ENCODE peak calls at places on chromosomes 12 and 14, in seven cellular contexts. Y, Q, J, W, N, L and S are unnamed samples. For H3K4me1, the result is how much of the 10 kb centered on the place peaks cover.

GRCh38 chr12:15534322-15534721 is 212.0 kb downstream of the PTPRO start:
- DNase-seq in Q (no peak), N (peak), W (no peak), Y (no peak), J (no peak), L (no peak), S (no peak)

GRCh38 chr14:63908667-63909264 is 56.0 kb downstream of the SYNE2 start:
- DNase-seq in J (no peak), Q (no peak), W (no peak), N (peak), L (no peak), Y (no peak), S (no peak)

GRCh38 chr14:79986251-79986650 is 225.1 kb downstream of the DIO2 start:
- DNase-seq in W (no peak), Y (no peak), L (no peak), Q (no peak), N (no peak), J (no peak), S (no peak)

GRCh38 chr12:103326190-103326589 is 169.6 kb downstream of the C12orf42 start:
- DNase-seq in L (no peak), Q (no peak), W (no peak), N (peak), J (no peak), Y (peak), S (no peak)

GRCh38 chr14:63045234-63045611 is at the start of gene KCNH5:
- DNase-seq in N (peak), Q (peak), Y (peak), L (no peak), W (peak), J (no peak), S (no peak)

GRCh38 chr12:77382096-77382742 is 316.9 kb upstream of the E2F7 start:
- DNase-seq in J (no peak), Y (no peak), W (no peak), L (no peak), Q (no peak), N (no peak), S (no peak)

GRCh38 chr14:40252817-40253447 is 820.7 kb upstream of the FBXO33 start:
- DNase-seq in Y (no peak), L (no peak), Q (no peak), N (no peak), W (no peak), J (no peak), S (no peak)

GRCh38 chr12:114405449-114406271 is at the start of gene TBX5:
- DNase-seq in Y (peak), W (no peak), L (no peak), Q (no peak), N (no peak), J (no peak), S (no peak)

GRCh38 chr12:108642269-108642870 is 8.7 kb upstream of the SELPLG start:
- DNase-seq in Y (no peak), L (no peak), J (no peak), Q (no peak), N (no peak), W (no peak), S (no peak)

GRCh38 chr14:98345186-98345585 is 926.8 kb downstream of the BCL11B start:
- DNase-seq in L (no peak), Q (no peak), Y (no peak), J (no peak), N (no peak), W (no peak), S (no peak)

GRCh38 chr12:111355181-111355925 is 13.5 kb downstream of the PHETA1 start:
- DNase-seq in W (no peak), Q (no peak), N (no peak), L (no peak), J (no peak), Y (no peak), S (no peak)

GRCh38 chr12:130013771-130014484 is 110.1 kb upstream of the TMEM132D start:
- DNase-seq in Q (peak), J (no peak), Y (peak), N (peak), L (no peak), W (no peak), S (no peak)

GRCh38 chr12:52913424-52913821 is 8.5 kb upstream of the KRT8 start:
- DNase-seq in W (no peak), J (no peak), N (no peak), Y (peak), L (no peak), Q (no peak), S (no peak)

GRCh38 chr14:42535397-42535796 is 928.7 kb downstream of the LRFN5 start:
- DNase-seq in J (no peak), Y (no peak), N (no peak), Q (no peak), W (no peak), L (no peak), S (no peak)

GRCh38 chr14:64754685-64755084 is 50.5 kb downstream of the PLEKHG3 start:
- DNase-seq in N (no peak), Q (no peak), W (no peak), Y (no peak), J (no peak), L (no peak), S (no peak)

GRCh38 chr14:92922883-92923743 is at the start of gene CHGA:
- DNase-seq in Q (peak), L (no peak), W (peak), Y (peak), J (no peak), N (peak), S (no peak)

GRCh38 chr14:54600685-54601084 is 33.8 kb downstream of the SAMD4A start:
- DNase-seq in N (no peak), Y (peak), J (no peak), W (no peak), Q (no peak), L (no peak), S (no peak)

GRCh38 chr12:67116134-67116533 is 153.0 kb upstream of the CAND1 start:
- DNase-seq in J (no peak), Y (no peak), L (no peak), Q (no peak), N (no peak), W (no peak), S (no peak)

GRCh38 chr12:23945249-23945648 is 4.2 kb downstream of the SOX5 start:
- DNase-seq in Y (no peak), Q (no peak), N (no peak), J (no peak), W (no peak), L (no peak), S (no peak)

GRCh38 chr14:54343276-54344121 is 53.3 kb upstream of the CDKN3 start:
- DNase-seq in L (no peak), J (no peak), W (no peak), N (no peak), Y (no peak), Q (no peak), S (no peak)

GRCh38 chr14:26855051-26855753 is 257.4 kb upstream of the NOVA1 start:
- DNase-seq in Y (no peak), L (no peak), N (no peak), W (no peak), Q (no peak), J (no peak), S (no peak)

GRCh38 chr14:23894687-23895419 is 58.7 kb upstream of the DHRS4 start:
- DNase-seq in L (no peak), J (no peak), N (no peak), Q (no peak), Y (no peak), W (no peak), S (no peak)

GRCh38 chr12:19506497-19506896 is 67.2 kb downstream of the AEBP2 start:
- DNase-seq in J (no peak), Q (no peak), W (no peak), N (no peak), Y (no peak), L (no peak), S (no peak)

GRCh38 chr12:29149691-29150382 is 759 bp downstream of the FAR2 start:
- DNase-seq in J (no peak), Y (no peak), N (peak), L (no peak), Q (peak), W (peak), S (peak)

GRCh38 chr14:99543985-99544384 is 60.0 kb downstream of the CCDC85C start:
- DNase-seq in W (no peak), J (no peak), Q (no peak), L (no peak), N (no peak), Y (no peak), S (no peak)

GRCh38 chr12:60035835-60036234 is 440.0 kb downstream of the SLC16A7 start:
- DNase-seq in N (no peak), Q (no peak), J (no peak), W (no peak), L (no peak), Y (no peak), S (no peak)

GRCh38 chr12:95963104-95963503 is 20.0 kb downstream of the AMDHD1 start:
- DNase-seq in W (no peak), N (peak), J (no peak), L (no peak), Q (no peak), Y (no peak), S (no peak)

GRCh38 chr12:57384512-57384911 is 46.3 kb downstream of the R3HDM2 start:
- DNase-seq in J (no peak), N (no peak), Q (no peak), W (no peak), Y (no peak), L (no peak), S (no peak)

GRCh38 chr12:1875608-1876007 is 42.8 kb downstream of the CACNA2D4 start:
- DNase-seq in L (no peak), J (peak), Y (peak), N (no peak), W (no peak), Q (no peak), S (no peak)

GRCh38 chr14:92252291-92252690 is 70.7 kb upstream of the SLC24A4 start:
- DNase-seq in N (no peak), L (no peak), Q (no peak), W (no peak), J (no peak), Y (no peak), S (no peak)

GRCh38 chr12:94929780-94930179 is 73.7 kb downstream of the NDUFA12 start:
- DNase-seq in Q (no peak), N (no peak), W (no peak), Y (no peak), L (no peak), J (no peak), S (no peak)
- H3K27ac ChIP-seq in Q (no peak), N (no peak), W (no peak), Y (no peak), L (no peak), J (no peak), S (no peak)

GRCh38 chr12:132152921-132153321 is 8.7 kb downstream of the NOC4L start:
- DNase-seq in L (peak), J (no peak), Q (peak), N (no peak), Y (no peak), W (no peak), S (peak)

GRCh38 chr12:132152411-132152821 is 8.2 kb downstream of the NOC4L start:
- DNase-seq in Y (no peak), W (no peak), N (no peak), Q (peak), J (no peak), L (peak), S (peak)

GRCh38 chr12:132154941-132155770 is 10.9 kb downstream of the NOC4L start:
- DNase-seq in J (no peak), N (peak), Y (no peak), W (no peak), L (peak), Q (peak), S (no peak)

GRCh38 chr12:132154341-132154761 is 10.1 kb downstream of the NOC4L start:
- DNase-seq in N (no peak), Y (no peak), Q (peak), J (no peak), W (no peak), L (peak), S (no peak)

GRCh38 chr12:132153501-132154340 is 9.5 kb downstream of the NOC4L start:
- DNase-seq in W (peak), N (peak), Y (peak), J (no peak), L (peak), Q (peak), S (peak)
- H3K4me3 ChIP-seq in W (peak), N (peak), Y (no peak), J (no peak), L (peak), Q (peak), S (no peak)

DNA sequence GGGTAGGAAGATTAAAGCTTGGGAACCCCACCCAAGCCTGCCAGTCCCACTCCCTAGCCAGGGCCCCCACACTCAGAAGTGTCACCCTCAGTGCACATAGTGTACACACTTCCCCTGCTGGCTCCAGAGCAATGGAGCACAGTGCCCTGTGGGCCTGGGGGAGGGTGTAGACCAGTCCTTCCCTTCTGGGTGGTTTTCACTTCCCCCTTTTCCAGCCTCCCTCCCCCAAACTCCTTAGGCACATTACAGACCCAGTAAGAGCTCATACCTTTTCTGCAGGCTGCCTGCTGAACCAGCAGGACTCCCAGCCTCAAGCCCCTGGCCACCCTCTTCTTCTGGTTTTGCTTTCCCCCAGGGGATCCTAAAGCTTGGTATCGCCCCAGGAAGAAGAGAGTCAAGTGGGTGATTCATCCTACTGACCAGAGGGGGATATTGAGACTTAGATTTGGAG is at the start of gene ZNF385A:
- DNase-seq in Y (no peak), J (no peak), N (no peak), L (no peak), Q (no peak), W (no peak), S (peak)
- H3K4me1 ChIP-seq in Y (under half), J (under half), N (under half), L (under half), Q (half or more), W (under half), S (under half)

GRCh38 chr12:106357549-106358409 is at the start of gene POLR3B:
- DNase-seq in J (peak), N (peak), W (peak), L (peak), Y (peak), Q (peak), S (peak)
- H3K27ac ChIP-seq in J (peak), N (peak), W (peak), L (peak), Y (peak), Q (peak), S (peak)

DNA sequence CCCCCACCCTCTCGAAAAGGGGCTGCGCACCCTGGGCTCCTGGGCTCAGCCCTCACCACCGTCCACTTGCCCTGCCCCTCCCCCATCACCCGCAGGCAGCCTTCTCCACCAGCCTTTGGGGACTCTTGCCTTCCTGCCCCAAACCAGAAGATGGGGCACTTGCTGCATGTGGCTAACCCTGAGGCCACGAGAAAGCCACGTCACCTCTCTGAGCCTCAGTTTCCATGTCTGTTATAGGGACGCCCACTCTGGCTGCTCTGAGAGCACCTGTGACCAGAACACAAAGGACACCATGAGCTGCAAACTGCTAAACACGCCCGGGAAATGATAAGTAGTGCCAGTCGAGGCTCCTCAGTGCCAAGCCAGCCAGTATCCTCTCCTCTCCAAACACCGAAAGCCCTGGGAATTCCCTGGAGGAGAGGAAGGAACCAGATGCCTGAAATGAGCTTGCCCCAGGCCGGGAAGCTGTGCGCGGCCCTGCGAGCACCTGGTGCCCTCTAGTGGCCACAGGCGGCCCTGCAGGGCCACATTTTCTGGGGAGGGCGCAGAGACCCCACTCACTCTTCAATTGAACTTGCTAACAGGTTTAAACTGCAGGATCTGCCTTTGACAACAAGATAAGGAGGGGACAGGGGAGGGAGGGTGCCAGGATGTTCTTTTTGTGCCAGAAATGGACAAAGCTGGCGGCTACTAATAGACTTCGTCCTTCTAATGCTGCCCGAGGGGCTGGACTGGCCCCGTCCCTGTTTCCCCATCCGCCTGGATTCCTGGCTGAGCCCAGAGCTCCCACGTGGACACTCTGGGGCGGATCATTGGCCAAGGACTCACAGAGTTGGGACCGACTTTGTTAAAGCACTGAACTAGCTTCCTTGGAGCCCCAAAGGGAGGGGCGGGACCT is 10.2 kb upstream of the SERPINA9 start:
- DNase-seq in Q (peak), N (peak), L (peak), J (no peak), Y (peak), W (peak), S (peak)
- H3K4me3 ChIP-seq in Q (no peak), N (no peak), L (no peak), J (no peak), Y (no peak), W (no peak), S (no peak)

DNA sequence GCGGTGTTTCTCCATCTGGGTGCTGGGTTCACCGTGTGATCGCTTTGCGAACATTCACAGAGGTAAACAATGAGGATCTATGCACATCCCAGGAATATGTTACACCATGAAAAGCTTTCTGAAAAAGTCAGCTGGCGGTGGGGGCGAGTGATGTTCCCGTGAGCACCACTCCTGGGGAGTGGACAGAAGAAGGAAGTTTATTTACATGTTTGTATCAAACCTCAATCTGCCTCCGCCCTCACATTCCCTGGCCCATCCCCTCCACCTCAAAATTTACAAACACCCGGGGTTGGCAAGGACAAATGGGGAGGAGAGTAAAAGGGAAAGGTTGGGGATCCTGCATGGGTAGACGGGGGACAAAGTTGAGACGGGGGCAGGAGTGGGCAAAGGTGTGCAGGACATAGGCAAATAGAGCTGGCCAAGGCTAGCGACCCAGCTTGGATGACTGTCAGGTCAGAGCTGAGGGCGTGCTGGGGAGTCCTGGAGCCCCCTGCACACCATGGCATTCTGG is 6.9 kb downstream of the TNFRSF1A start:
- DNase-seq in J (no peak), Q (peak), Y (no peak), W (no peak), N (no peak), L (no peak), S (no peak)
- H3K4me1 ChIP-seq in J (under half), Q (half or more), Y (under half), W (under half), N (half or more), L (half or more), S (under half)

DNA sequence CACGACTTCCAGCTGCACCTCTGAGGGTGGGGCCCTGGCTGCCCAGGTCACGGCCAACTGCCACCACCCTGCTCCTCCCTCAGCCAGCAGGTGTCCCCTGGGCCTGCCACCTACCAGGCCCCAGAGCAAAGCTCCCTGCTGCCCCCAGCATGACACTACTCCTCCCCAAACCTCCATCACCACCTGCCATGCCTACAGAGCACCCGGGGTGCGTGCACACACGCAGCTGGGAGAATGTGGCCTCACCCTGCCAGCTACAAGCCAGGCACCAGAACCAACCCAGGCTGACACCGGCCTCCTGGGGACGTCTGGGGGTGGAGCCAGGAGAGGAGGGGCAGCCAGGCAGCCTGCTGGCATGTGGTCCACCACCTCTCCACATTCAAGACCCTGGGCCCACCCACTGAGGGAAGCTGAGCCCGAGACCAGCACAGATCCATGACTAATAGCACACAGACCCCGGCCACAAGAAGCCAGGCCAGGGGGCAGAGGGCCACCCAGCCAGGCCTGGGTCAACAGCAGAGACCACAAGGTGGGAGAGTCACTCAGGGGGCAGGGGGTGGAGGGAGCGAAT is 3.4 kb downstream of the JAG2 start:
- DNase-seq in L (no peak), N (no peak), Q (no peak), J (no peak), Y (no peak), W (no peak), S (no peak)
- H3K27ac ChIP-seq in L (no peak), N (no peak), Q (peak), J (no peak), Y (no peak), W (no peak), S (no peak)

DNA sequence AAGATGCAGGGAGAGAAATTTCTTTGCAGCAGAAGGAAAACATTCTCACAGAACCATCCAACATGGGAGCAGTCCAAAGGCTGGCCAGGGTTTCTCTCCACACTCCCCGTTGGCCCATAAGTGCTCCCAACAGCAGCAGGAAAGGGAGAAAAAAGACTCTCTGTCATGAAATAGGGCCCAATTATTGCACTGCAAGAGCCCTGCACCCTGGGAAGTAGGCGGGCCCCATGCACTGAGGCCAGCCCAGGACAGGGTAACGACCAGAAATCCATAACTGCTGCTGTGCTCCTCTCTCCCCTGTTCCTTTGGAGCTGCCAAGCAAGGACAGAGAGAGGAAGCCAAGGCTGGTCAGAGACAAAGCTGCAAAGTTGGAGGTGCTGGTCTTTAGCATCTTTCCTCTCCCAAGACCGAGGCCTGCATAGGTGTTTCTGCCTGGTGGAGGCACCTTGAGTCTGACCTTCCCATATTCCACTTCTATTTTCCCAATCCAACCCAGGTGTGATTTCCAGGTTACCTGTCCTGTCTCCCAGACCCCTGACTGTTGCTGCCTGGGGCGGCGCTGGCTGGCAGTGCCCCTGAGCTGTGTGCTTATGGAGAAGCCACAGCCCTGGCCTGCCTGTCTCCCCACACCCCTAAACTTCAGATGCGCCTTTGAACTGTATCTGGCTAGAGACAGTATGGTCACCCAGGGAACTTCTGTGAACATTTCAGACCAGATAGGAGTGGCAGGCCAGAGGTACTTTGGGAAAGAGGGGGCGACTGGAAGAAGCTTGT is 6.8 kb downstream of the GALNT16 start:
- DNase-seq in Y (no peak), Q (no peak), L (no peak), W (no peak), J (no peak), N (no peak), S (no peak)
- H3K4me3 ChIP-seq in Y (no peak), Q (no peak), L (no peak), W (no peak), J (no peak), N (no peak), S (no peak)